ENCODE peak calls at places on chromosome 5, in ten cellular contexts. One of them, this sample, is unnamed.

GRCh38 chr5:159099049-159099760 is 511 bp downstream of the EBF1 start:
- DNase-seq in neural progenitor cell: peak; percentile 86
- DNase-seq in heart right ventricle: no peak
- DNase-seq in effector memory CD4-positive, alpha-beta T cell: no peak
- DNase-seq in fibroblast of pulmonary artery: peak; percentile 69
- DNase-seq in mammary epithelial cell: peak; percentile 50
- DNase-seq in fibroblast of villous mesenchyme: peak; percentile 47
- DNase-seq in dorsolateral prefrontal cortex: no peak
- DNase-seq in HepG2: no peak
- DNase-seq in cardiac fibroblast: peak; percentile 50
- DNase-seq in this sample: no peak

GRCh38 chr5:32707394-32707997 is 3.6 kb upstream of the NPR3 start:
- DNase-seq in effector memory CD4-positive, alpha-beta T cell: no peak
- DNase-seq in cardiac fibroblast: peak; percentile 63
- DNase-seq in HepG2: peak; percentile 27
- DNase-seq in fibroblast of pulmonary artery: peak; percentile 58
- DNase-seq in neural progenitor cell: peak; percentile 52
- DNase-seq in mammary epithelial cell: no peak
- DNase-seq in heart right ventricle: no peak
- DNase-seq in fibroblast of villous mesenchyme: peak; percentile 36
- DNase-seq in dorsolateral prefrontal cortex: no peak
- DNase-seq in this sample: no peak

GRCh38 chr5:175219256-175219835 is 224.6 kb downstream of the DRD1 start:
- DNase-seq in mammary epithelial cell: no peak
- DNase-seq in heart right ventricle: no peak
- DNase-seq in fibroblast of villous mesenchyme: no peak
- DNase-seq in fibroblast of pulmonary artery: no peak
- DNase-seq in dorsolateral prefrontal cortex: no peak
- DNase-seq in cardiac fibroblast: no peak
- DNase-seq in effector memory CD4-positive, alpha-beta T cell: no peak
- DNase-seq in HepG2: no peak
- DNase-seq in neural progenitor cell: no peak
- DNase-seq in this sample: no peak

GRCh38 chr5:62689599-62690368 is 111.2 kb downstream of the LRRC70 start:
- DNase-seq in fibroblast of pulmonary artery: no peak
- DNase-seq in heart right ventricle: no peak
- DNase-seq in mammary epithelial cell: no peak
- DNase-seq in neural progenitor cell: no peak
- DNase-seq in fibroblast of villous mesenchyme: peak; percentile 28
- DNase-seq in cardiac fibroblast: peak; percentile 5
- DNase-seq in dorsolateral prefrontal cortex: no peak
- DNase-seq in effector memory CD4-positive, alpha-beta T cell: no peak
- DNase-seq in HepG2: no peak
- DNase-seq in this sample: no peak

GRCh38 chr5:160230686-160231527 is 1.6 kb downstream of the FABP6 start:
- DNase-seq in fibroblast of villous mesenchyme: no peak
- DNase-seq in heart right ventricle: no peak
- DNase-seq in cardiac fibroblast: peak; percentile 74
- DNase-seq in effector memory CD4-positive, alpha-beta T cell: no peak
- DNase-seq in neural progenitor cell: no peak
- DNase-seq in dorsolateral prefrontal cortex: no peak
- DNase-seq in mammary epithelial cell: peak; percentile 74
- DNase-seq in fibroblast of pulmonary artery: peak; percentile 46
- DNase-seq in HepG2: no peak
- DNase-seq in this sample: no peak

GRCh38 chr5:178790371-178790770 is 59.9 kb upstream of the ZNF354A start:
- DNase-seq in cardiac fibroblast: no peak
- DNase-seq in neural progenitor cell: no peak
- DNase-seq in heart right ventricle: no peak
- DNase-seq in dorsolateral prefrontal cortex: no peak
- DNase-seq in mammary epithelial cell: no peak
- DNase-seq in fibroblast of villous mesenchyme: no peak
- DNase-seq in effector memory CD4-positive, alpha-beta T cell: no peak
- DNase-seq in fibroblast of pulmonary artery: no peak
- DNase-seq in HepG2: peak; percentile 12
- DNase-seq in this sample: no peak

GRCh38 chr5:159242153-159242552 is 20.9 kb upstream of the UBLCP1 start:
- DNase-seq in effector memory CD4-positive, alpha-beta T cell: no peak
- DNase-seq in heart right ventricle: no peak
- DNase-seq in mammary epithelial cell: peak; percentile 51
- DNase-seq in neural progenitor cell: no peak
- DNase-seq in dorsolateral prefrontal cortex: no peak
- DNase-seq in fibroblast of pulmonary artery: no peak
- DNase-seq in cardiac fibroblast: peak; percentile 51
- DNase-seq in HepG2: no peak
- DNase-seq in fibroblast of villous mesenchyme: no peak
- DNase-seq in this sample: no peak

GRCh38 chr5:115530426-115530825 is 14.1 kb downstream of the FEM1C start:
- DNase-seq in heart right ventricle: no peak
- DNase-seq in mammary epithelial cell: peak; percentile 56
- DNase-seq in fibroblast of pulmonary artery: no peak
- DNase-seq in cardiac fibroblast: peak; percentile 21
- DNase-seq in neural progenitor cell: no peak
- DNase-seq in fibroblast of villous mesenchyme: no peak
- DNase-seq in dorsolateral prefrontal cortex: no peak
- DNase-seq in HepG2: no peak
- DNase-seq in effector memory CD4-positive, alpha-beta T cell: no peak
- DNase-seq in this sample: no peak

GRCh38 chr5:92927291-92927778 is 653.7 kb downstream of the NR2F1-AS1 start:
- DNase-seq in HepG2: peak; percentile 96
- DNase-seq in dorsolateral prefrontal cortex: peak; percentile 25
- DNase-seq in fibroblast of villous mesenchyme: no peak
- DNase-seq in heart right ventricle: no peak
- DNase-seq in neural progenitor cell: peak; percentile 69
- DNase-seq in mammary epithelial cell: peak; percentile 33
- DNase-seq in fibroblast of pulmonary artery: no peak
- DNase-seq in cardiac fibroblast: peak; percentile 54
- DNase-seq in effector memory CD4-positive, alpha-beta T cell: no peak
- DNase-seq in this sample: no peak

GRCh38 chr5:179079165-179079987 is 19.2 kb downstream of the ZNF354C start:
- DNase-seq in HepG2: no peak
- DNase-seq in mammary epithelial cell: peak; percentile 0
- DNase-seq in neural progenitor cell: no peak
- DNase-seq in fibroblast of villous mesenchyme: no peak
- DNase-seq in fibroblast of pulmonary artery: no peak
- DNase-seq in effector memory CD4-positive, alpha-beta T cell: no peak
- DNase-seq in cardiac fibroblast: peak; percentile 17
- DNase-seq in heart right ventricle: no peak
- DNase-seq in dorsolateral prefrontal cortex: no peak
- DNase-seq in this sample: no peak

GRCh38 chr5:67998709-67999251 is 216.8 kb upstream of the PIK3R1 start:
- DNase-seq in fibroblast of villous mesenchyme: no peak
- DNase-seq in heart right ventricle: peak; percentile 40
- DNase-seq in mammary epithelial cell: no peak
- DNase-seq in cardiac fibroblast: peak; percentile 93
- DNase-seq in effector memory CD4-positive, alpha-beta T cell: no peak
- DNase-seq in neural progenitor cell: no peak
- DNase-seq in dorsolateral prefrontal cortex: peak; percentile 26
- DNase-seq in HepG2: no peak
- DNase-seq in fibroblast of pulmonary artery: peak; percentile 89
- DNase-seq in this sample: no peak

GRCh38 chr5:132223861-132224260 is 3.8 kb downstream of the P4HA2 start:
- DNase-seq in fibroblast of villous mesenchyme: no peak
- DNase-seq in neural progenitor cell: no peak
- DNase-seq in fibroblast of pulmonary artery: no peak
- DNase-seq in HepG2: no peak
- DNase-seq in effector memory CD4-positive, alpha-beta T cell: no peak
- DNase-seq in heart right ventricle: no peak
- DNase-seq in mammary epithelial cell: no peak
- DNase-seq in cardiac fibroblast: no peak
- DNase-seq in dorsolateral prefrontal cortex: no peak
- DNase-seq in this sample: no peak

GRCh38 chr5:132225165-132226032 is 2.3 kb downstream of the P4HA2 start:
- DNase-seq in effector memory CD4-positive, alpha-beta T cell: no peak
- DNase-seq in cardiac fibroblast: peak; percentile 84
- DNase-seq in fibroblast of villous mesenchyme: peak; percentile 94
- DNase-seq in heart right ventricle: peak; percentile 47
- DNase-seq in dorsolateral prefrontal cortex: peak; percentile 65
- DNase-seq in mammary epithelial cell: peak; percentile 88
- DNase-seq in fibroblast of pulmonary artery: peak; percentile 93
- DNase-seq in HepG2: no peak
- DNase-seq in neural progenitor cell: no peak
- DNase-seq in this sample: no peak

GRCh38 chr5:132226516-132227234 is 978 bp downstream of the P4HA2 start:
- DNase-seq in mammary epithelial cell: no peak
- DNase-seq in effector memory CD4-positive, alpha-beta T cell: no peak
- DNase-seq in fibroblast of pulmonary artery: peak; percentile 33
- DNase-seq in HepG2: no peak
- DNase-seq in cardiac fibroblast: no peak
- DNase-seq in neural progenitor cell: no peak
- DNase-seq in heart right ventricle: peak; percentile 25
- DNase-seq in fibroblast of villous mesenchyme: peak; percentile 28
- DNase-seq in dorsolateral prefrontal cortex: no peak
- DNase-seq in this sample: no peak

GRCh38 chr5:132222649-132223038 is 5.0 kb downstream of the P4HA2 start:
- DNase-seq in cardiac fibroblast: no peak
- DNase-seq in HepG2: no peak
- DNase-seq in effector memory CD4-positive, alpha-beta T cell: no peak
- DNase-seq in neural progenitor cell: no peak
- DNase-seq in fibroblast of villous mesenchyme: no peak
- DNase-seq in heart right ventricle: no peak
- DNase-seq in mammary epithelial cell: no peak
- DNase-seq in fibroblast of pulmonary artery: no peak
- DNase-seq in dorsolateral prefrontal cortex: no peak
- DNase-seq in this sample: no peak

DNA sequence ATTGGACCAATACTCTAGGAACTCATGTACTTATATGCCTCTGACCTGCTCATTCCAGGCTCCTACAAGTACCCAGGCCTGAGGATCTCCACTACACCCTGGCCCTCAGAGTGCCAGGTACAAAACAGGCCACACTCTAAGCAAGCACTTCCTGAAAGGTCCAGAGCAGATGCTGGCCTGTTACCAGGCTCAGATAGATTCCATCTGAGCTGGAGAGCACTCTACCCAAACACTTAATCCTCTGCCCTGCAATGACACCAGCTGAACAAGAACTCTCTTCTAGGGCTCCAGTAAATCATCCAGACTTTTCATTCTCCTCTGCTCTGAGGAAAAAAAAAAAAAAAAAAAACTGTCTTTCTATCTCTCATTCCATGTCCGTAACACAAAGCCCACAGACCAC is 2.9 kb downstream of the P4HA2 start:
- DNase-seq in fibroblast of pulmonary artery: no peak
- DNase-seq in effector memory CD4-positive, alpha-beta T cell: no peak
- DNase-seq in heart right ventricle: peak; percentile 2
- DNase-seq in dorsolateral prefrontal cortex: no peak
- DNase-seq in neural progenitor cell: no peak
- DNase-seq in mammary epithelial cell: no peak
- DNase-seq in cardiac fibroblast: peak; percentile 11
- DNase-seq in HepG2: no peak
- DNase-seq in fibroblast of villous mesenchyme: peak; percentile 74
- DNase-seq in this sample: no peak
- H3K4me3 ChIP-seq in fibroblast of pulmonary artery: no peak overlapping the region
- H3K4me3 ChIP-seq in effector memory CD4-positive, alpha-beta T cell: no peak overlapping the region
- H3K4me3 ChIP-seq in heart right ventricle: peak overlapping the region; percentile 16
- H3K4me3 ChIP-seq in dorsolateral prefrontal cortex: no peak overlapping the region
- H3K4me3 ChIP-seq in neural progenitor cell: no peak overlapping the region
- H3K4me3 ChIP-seq in mammary epithelial cell: peak overlapping the region; percentile 35
- H3K4me3 ChIP-seq in cardiac fibroblast: no peak overlapping the region
- H3K4me3 ChIP-seq in HepG2: no peak overlapping the region
- H3K4me3 ChIP-seq in fibroblast of villous mesenchyme: no peak overlapping the region
- H3K4me3 ChIP-seq in this sample: no peak overlapping the region

GRCh38 chr5:131515348-131515747 is 119.7 kb downstream of the RAPGEF6 start:
- DNase-seq in dorsolateral prefrontal cortex: no peak
- DNase-seq in effector memory CD4-positive, alpha-beta T cell: no peak
- DNase-seq in HepG2: no peak
- DNase-seq in fibroblast of villous mesenchyme: peak; percentile 20
- DNase-seq in neural progenitor cell: no peak
- DNase-seq in cardiac fibroblast: no peak
- DNase-seq in mammary epithelial cell: no peak
- DNase-seq in heart right ventricle: no peak
- DNase-seq in fibroblast of pulmonary artery: no peak
- DNase-seq in this sample: no peak
- H3K4me3 ChIP-seq in dorsolateral prefrontal cortex: no peak overlapping the region
- H3K4me3 ChIP-seq in effector memory CD4-positive, alpha-beta T cell: no peak overlapping the region
- H3K4me3 ChIP-seq in HepG2: no peak overlapping the region
- H3K4me3 ChIP-seq in fibroblast of villous mesenchyme: no peak overlapping the region
- H3K4me3 ChIP-seq in neural progenitor cell: no peak overlapping the region
- H3K4me3 ChIP-seq in cardiac fibroblast: no peak overlapping the region
- H3K4me3 ChIP-seq in mammary epithelial cell: no peak overlapping the region
- H3K4me3 ChIP-seq in heart right ventricle: no peak overlapping the region
- H3K4me3 ChIP-seq in fibroblast of pulmonary artery: no peak overlapping the region
- H3K4me3 ChIP-seq in this sample: no peak overlapping the region

DNA sequence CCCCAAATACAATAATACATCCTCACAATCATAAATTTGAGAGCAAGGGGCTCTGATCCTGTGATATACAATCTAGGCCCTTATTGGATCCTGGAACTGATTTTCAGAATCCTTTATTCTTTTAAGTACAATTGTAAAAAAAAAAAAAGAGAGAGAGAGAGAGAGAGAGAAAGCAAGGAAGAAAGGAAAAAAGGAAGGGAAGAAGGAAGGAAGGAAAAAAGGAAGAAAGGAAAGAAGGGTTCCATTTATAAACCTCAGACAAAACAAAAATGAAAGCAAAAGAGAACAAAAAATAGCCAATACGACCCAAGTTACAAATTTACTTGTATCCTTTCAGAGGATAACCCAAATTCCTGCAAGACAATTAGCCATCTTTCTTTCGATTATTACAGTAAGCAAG is 543.1 kb downstream of the RAB3C start:
- DNase-seq in fibroblast of pulmonary artery: no peak
- DNase-seq in mammary epithelial cell: no peak
- DNase-seq in dorsolateral prefrontal cortex: no peak
- DNase-seq in heart right ventricle: no peak
- DNase-seq in effector memory CD4-positive, alpha-beta T cell: no peak
- DNase-seq in fibroblast of villous mesenchyme: no peak
- DNase-seq in cardiac fibroblast: no peak
- DNase-seq in HepG2: no peak
- DNase-seq in neural progenitor cell: no peak
- DNase-seq in this sample: no peak
- H3K4me3 ChIP-seq in fibroblast of pulmonary artery: no peak overlapping the region
- H3K4me3 ChIP-seq in mammary epithelial cell: no peak overlapping the region
- H3K4me3 ChIP-seq in dorsolateral prefrontal cortex: peak overlapping the region; percentile 56
- H3K4me3 ChIP-seq in heart right ventricle: peak overlapping the region; percentile 48
- H3K4me3 ChIP-seq in effector memory CD4-positive, alpha-beta T cell: peak overlapping the region; percentile 2
- H3K4me3 ChIP-seq in fibroblast of villous mesenchyme: no peak overlapping the region
- H3K4me3 ChIP-seq in cardiac fibroblast: no peak overlapping the region
- H3K4me3 ChIP-seq in HepG2: no peak overlapping the region
- H3K4me3 ChIP-seq in neural progenitor cell: no peak overlapping the region
- H3K4me3 ChIP-seq in this sample: no peak overlapping the region

DNA sequence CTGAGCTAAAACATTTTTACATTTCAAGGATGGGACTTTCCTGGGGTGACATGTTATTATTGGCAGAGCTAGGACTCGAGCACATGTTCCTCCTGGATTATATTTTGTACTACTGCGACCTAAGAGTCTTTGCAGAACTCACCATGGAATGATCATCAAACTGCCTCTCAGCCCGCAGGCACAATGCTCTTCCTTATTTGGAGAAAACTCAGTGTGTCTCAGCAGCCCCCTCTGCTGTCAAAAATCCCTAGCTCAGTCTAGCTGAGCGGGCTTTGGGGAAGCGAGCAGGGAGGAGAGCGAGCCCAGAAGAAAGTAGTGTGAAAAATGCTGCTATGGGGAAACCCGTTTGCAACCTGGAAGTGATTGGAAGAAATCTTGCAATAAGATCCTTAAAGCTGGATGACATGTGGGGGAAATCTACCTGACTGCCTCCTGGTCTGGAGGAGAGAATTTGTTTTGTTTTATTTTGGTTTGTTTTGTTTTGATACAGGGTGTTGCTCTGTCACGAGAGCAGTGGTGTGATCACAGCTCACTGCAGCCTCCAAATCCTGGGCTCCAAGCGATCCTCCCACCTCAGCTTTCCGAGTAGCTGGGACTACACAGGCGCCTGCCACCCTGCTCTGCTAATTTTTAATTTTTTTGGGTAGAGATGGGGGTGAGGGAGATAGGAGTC is 89.9 kb upstream of the CLINT1 start:
- DNase-seq in HepG2: peak; percentile 92
- DNase-seq in fibroblast of villous mesenchyme: peak; percentile 95
- DNase-seq in dorsolateral prefrontal cortex: peak; percentile 90
- DNase-seq in fibroblast of pulmonary artery: peak; percentile 94
- DNase-seq in cardiac fibroblast: peak; percentile 96
- DNase-seq in mammary epithelial cell: peak; percentile 89
- DNase-seq in neural progenitor cell: peak; percentile 92
- DNase-seq in effector memory CD4-positive, alpha-beta T cell: peak; percentile 38
- DNase-seq in heart right ventricle: peak; percentile 93
- DNase-seq in this sample: peak; percentile 60
- H3K4me3 ChIP-seq in HepG2: no peak overlapping the region
- H3K4me3 ChIP-seq in fibroblast of villous mesenchyme: peak overlapping the region; percentile 32
- H3K4me3 ChIP-seq in dorsolateral prefrontal cortex: no peak overlapping the region
- H3K4me3 ChIP-seq in fibroblast of pulmonary artery: peak overlapping the region; percentile 27
- H3K4me3 ChIP-seq in cardiac fibroblast: no peak overlapping the region
- H3K4me3 ChIP-seq in mammary epithelial cell: no peak overlapping the region
- H3K4me3 ChIP-seq in neural progenitor cell: no peak overlapping the region
- H3K4me3 ChIP-seq in effector memory CD4-positive, alpha-beta T cell: no peak overlapping the region
- H3K4me3 ChIP-seq in heart right ventricle: peak overlapping the region; percentile 13
- H3K4me3 ChIP-seq in this sample: no peak overlapping the region